ENCODE peak calls at places on chromosomes 5 and 9, in eight cellular contexts. D is ecto neural progenitor cell; Y is activated T-helper 9 cell treated with anti-CD3 and anti-CD28 coated beads, Interleukin-2, amount 50 U/mL, for 16 hours; I is NCI-H748 treated with DMSO at 0.1 percent for 48 hours; F is CD4-positive, alpha-beta T cell; J is neural crest cell; G is smooth muscle cell of the brain vasculature; C is hepatic stellate cell. O is an unnamed sample.

GRCh38 chr5:13987843-13988464 is 43.5 kb upstream of the DNAH5 start:
- DNase-seq in D (peak), Y (no peak), I (peak), F (no peak), J (peak), G (peak), C (peak), O (no peak)

GRCh38 chr5:130578354-130578753 is 586.7 kb downstream of the HINT1 start:
- DNase-seq in D (no peak), Y (no peak), I (no peak), F (no peak), J (no peak), G (no peak), C (no peak), O (no peak)

GRCh38 chr5:87268126-87268969 is 665 bp downstream of the RASA1 start:
- DNase-seq in D (peak), Y (peak), I (peak), F (peak), J (peak), G (no peak), C (peak), O (peak)

GRCh38 chr5:78647411-78647818 is 1.2 kb downstream of the LHFPL2 start:
- DNase-seq in D (peak), Y (no peak), I (peak), F (no peak), J (no peak), G (no peak), C (no peak), O (no peak)

GRCh38 chr5:113606298-113607134 is 93.0 kb downstream of the YTHDC2 start:
- DNase-seq in D (peak), Y (no peak), I (peak), F (peak), J (peak), G (peak), C (peak), O (peak)

GRCh38 chr9:16572005-16572727 is 298.3 kb downstream of the BNC2 start:
- DNase-seq in D (no peak), Y (no peak), I (no peak), F (no peak), J (no peak), G (no peak), C (no peak), O (no peak)

GRCh38 chr5:77231470-77232138 is 21.1 kb downstream of the PDE8B start:
- DNase-seq in D (no peak), Y (no peak), I (no peak), F (no peak), J (no peak), G (no peak), C (no peak), O (no peak)

GRCh38 chr9:80561526-80561925 is 989.8 kb downstream of the TLE4 start:
- DNase-seq in D (no peak), Y (no peak), I (no peak), F (no peak), J (no peak), G (no peak), C (no peak), O (no peak)

GRCh38 chr5:114319821-114320220 is 42.0 kb upstream of the KCNN2 start:
- DNase-seq in D (no peak), Y (no peak), I (no peak), F (no peak), J (no peak), G (no peak), C (no peak), O (no peak)

GRCh38 chr9:128824911-128825310 is 4.7 kb downstream of the SPOUT1 start:
- DNase-seq in D (no peak), Y (no peak), I (no peak), F (no peak), J (no peak), G (no peak), C (no peak), O (no peak)

GRCh38 chr5:28275931-28276330 is 1237.5 kb upstream of the CDH9 start:
- DNase-seq in D (no peak), Y (no peak), I (no peak), F (no peak), J (no peak), G (no peak), C (no peak), O (no peak)

GRCh38 chr9:113350338-113350672 is 964 bp downstream of the BSPRY start:
- DNase-seq in D (no peak), Y (no peak), I (no peak), F (no peak), J (no peak), G (no peak), C (no peak), O (no peak)

GRCh38 chr5:135106610-135107009 is 72.6 kb upstream of the PITX1 start:
- DNase-seq in D (no peak), Y (no peak), I (no peak), F (no peak), J (no peak), G (no peak), C (no peak), O (no peak)

GRCh38 chr9:38313421-38313820 is 79.1 kb upstream of the ALDH1B1 start:
- DNase-seq in D (no peak), Y (no peak), I (no peak), F (no peak), J (no peak), G (no peak), C (no peak), O (no peak)

GRCh38 chr5:54990751-54991349 is 5.5 kb upstream of the ESM1 start:
- DNase-seq in D (no peak), Y (no peak), I (no peak), F (no peak), J (no peak), G (no peak), C (peak), O (no peak)

GRCh38 chr5:174571662-174572397 is 152.6 kb upstream of the MSX2 start:
- DNase-seq in D (no peak), Y (no peak), I (no peak), F (no peak), J (no peak), G (peak), C (peak), O (peak)

GRCh38 chr9:93183663-93184438 is at the start of gene WNK2:
- DNase-seq in D (peak), Y (peak), I (no peak), F (peak), J (no peak), G (no peak), C (no peak), O (no peak)

GRCh38 chr9:37574241-37574721 is 1.9 kb downstream of the FBXO10 start:
- DNase-seq in D (no peak), Y (no peak), I (no peak), F (no peak), J (no peak), G (no peak), C (peak), O (no peak)

GRCh38 chr9:112554516-112554915 is 67.9 kb downstream of the KIAA1958 start:
- DNase-seq in D (no peak), Y (no peak), I (no peak), F (no peak), J (no peak), G (no peak), C (peak), O (no peak)

GRCh38 chr9:113624721-113625120 is 161.2 kb downstream of the RGS3 start:
- DNase-seq in D (peak), Y (no peak), I (no peak), F (no peak), J (no peak), G (no peak), C (peak), O (no peak)

GRCh38 chr9:127162567-127163365 is 40.3 kb upstream of the ANGPTL2 start:
- DNase-seq in D (no peak), Y (no peak), I (no peak), F (no peak), J (no peak), G (no peak), C (no peak), O (peak)